ENCODE peak calls at places on chromosomes 13 and 19, in nine cellular contexts. One of them, this sample, is unnamed.

GRCh38 chr13:31162151-31163008 is 676 bp upstream of the HSPH1 start:
- DNase-seq in SK-N-SH: peak
- DNase-seq in hepatocyte: peak
- DNase-seq in OCI-LY7: peak
- DNase-seq in neural progenitor cell: peak
- DNase-seq in PC-3: peak
- DNase-seq in GM23338: peak
- DNase-seq in HCT116: peak
- DNase-seq in GM23248: peak
- DNase-seq in this sample: peak

GRCh38 chr13:40503026-40503425 is 163.4 kb downstream of the FOXO1 start:
- DNase-seq in OCI-LY7: no peak
- DNase-seq in PC-3: no peak
- DNase-seq in HCT116: no peak
- DNase-seq in SK-N-SH: no peak
- DNase-seq in neural progenitor cell: no peak
- DNase-seq in GM23338: no peak
- DNase-seq in GM23248: no peak
- DNase-seq in hepatocyte: no peak
- DNase-seq in this sample: no peak

GRCh38 chr13:47220453-47221150 is 323.7 kb upstream of the HTR2A start:
- DNase-seq in GM23248: no peak
- DNase-seq in GM23338: peak
- DNase-seq in HCT116: no peak
- DNase-seq in neural progenitor cell: no peak
- DNase-seq in PC-3: no peak
- DNase-seq in SK-N-SH: no peak
- DNase-seq in OCI-LY7: no peak
- DNase-seq in hepatocyte: no peak
- DNase-seq in this sample: no peak

GRCh38 chr19:46736544-46737274 is 9.1 kb upstream of the FKRP start:
- DNase-seq in HCT116: no peak
- DNase-seq in SK-N-SH: no peak
- DNase-seq in PC-3: no peak
- DNase-seq in neural progenitor cell: peak
- DNase-seq in hepatocyte: no peak
- DNase-seq in GM23338: no peak
- DNase-seq in OCI-LY7: no peak
- DNase-seq in GM23248: no peak
- DNase-seq in this sample: no peak

GRCh38 chr19:3028305-3029069 is 593 bp downstream of the TLE2 start:
- DNase-seq in OCI-LY7: no peak
- DNase-seq in SK-N-SH: no peak
- DNase-seq in hepatocyte: peak
- DNase-seq in neural progenitor cell: peak
- DNase-seq in GM23248: no peak
- DNase-seq in HCT116: no peak
- DNase-seq in GM23338: peak
- DNase-seq in PC-3: no peak
- DNase-seq in this sample: no peak

GRCh38 chr13:75636339-75637095 is 387 bp downstream of the LMO7 start:
- DNase-seq in SK-N-SH: peak
- DNase-seq in GM23338: peak
- DNase-seq in PC-3: peak
- DNase-seq in neural progenitor cell: peak
- DNase-seq in HCT116: no peak
- DNase-seq in hepatocyte: peak
- DNase-seq in GM23248: peak
- DNase-seq in OCI-LY7: peak
- DNase-seq in this sample: peak

GRCh38 chr13:44903596-44903995 is 85.7 kb downstream of the NUFIP1 start:
- DNase-seq in neural progenitor cell: peak
- DNase-seq in SK-N-SH: no peak
- DNase-seq in hepatocyte: peak
- DNase-seq in GM23338: no peak
- DNase-seq in GM23248: peak
- DNase-seq in HCT116: no peak
- DNase-seq in PC-3: no peak
- DNase-seq in OCI-LY7: no peak
- DNase-seq in this sample: no peak

GRCh38 chr13:40969169-40969901 is 49.8 kb downstream of the ELF1 start:
- DNase-seq in HCT116: no peak
- DNase-seq in SK-N-SH: no peak
- DNase-seq in GM23248: no peak
- DNase-seq in PC-3: no peak
- DNase-seq in OCI-LY7: peak
- DNase-seq in neural progenitor cell: no peak
- DNase-seq in GM23338: no peak
- DNase-seq in hepatocyte: no peak
- DNase-seq in this sample: no peak

GRCh38 chr13:44174769-44175425 is 198.7 kb upstream of the SERP2 start:
- DNase-seq in OCI-LY7: no peak
- DNase-seq in GM23248: peak
- DNase-seq in neural progenitor cell: no peak
- DNase-seq in HCT116: no peak
- DNase-seq in SK-N-SH: no peak
- DNase-seq in hepatocyte: peak
- DNase-seq in GM23338: no peak
- DNase-seq in PC-3: no peak
- DNase-seq in this sample: no peak

GRCh38 chr19:4350726-4351125 is 7.4 kb downstream of the MPND start:
- DNase-seq in neural progenitor cell: no peak
- DNase-seq in HCT116: no peak
- DNase-seq in OCI-LY7: no peak
- DNase-seq in SK-N-SH: no peak
- DNase-seq in PC-3: no peak
- DNase-seq in GM23248: no peak
- DNase-seq in hepatocyte: no peak
- DNase-seq in GM23338: no peak
- DNase-seq in this sample: no peak

GRCh38 chr19:31639306-31639705 is 290.1 kb upstream of the TSHZ3 start:
- DNase-seq in GM23248: no peak
- DNase-seq in GM23338: no peak
- DNase-seq in HCT116: no peak
- DNase-seq in OCI-LY7: no peak
- DNase-seq in neural progenitor cell: no peak
- DNase-seq in SK-N-SH: no peak
- DNase-seq in hepatocyte: no peak
- DNase-seq in PC-3: no peak
- DNase-seq in this sample: no peak

GRCh38 chr13:106354961-106355360 is 180.5 kb downstream of the EFNB2 start:
- DNase-seq in neural progenitor cell: no peak
- DNase-seq in hepatocyte: no peak
- DNase-seq in OCI-LY7: no peak
- DNase-seq in SK-N-SH: no peak
- DNase-seq in GM23248: no peak
- DNase-seq in HCT116: no peak
- DNase-seq in PC-3: no peak
- DNase-seq in GM23338: no peak
- DNase-seq in this sample: no peak

GRCh38 chr19:51750381-51751124 is 1.1 kb downstream of the FPR1 start:
- DNase-seq in PC-3: no peak
- DNase-seq in HCT116: no peak
- DNase-seq in GM23248: peak
- DNase-seq in OCI-LY7: no peak
- DNase-seq in GM23338: no peak
- DNase-seq in hepatocyte: no peak
- DNase-seq in SK-N-SH: no peak
- DNase-seq in neural progenitor cell: no peak
- DNase-seq in this sample: no peak

GRCh38 chr19:45473366-45474190 is 5.8 kb downstream of the FOSB start:
- DNase-seq in PC-3: no peak
- DNase-seq in neural progenitor cell: peak
- DNase-seq in GM23338: peak
- DNase-seq in hepatocyte: peak
- DNase-seq in HCT116: no peak
- DNase-seq in OCI-LY7: no peak
- DNase-seq in GM23248: peak
- DNase-seq in SK-N-SH: no peak
- DNase-seq in this sample: no peak

GRCh38 chr13:98416408-98416807 is 160.5 kb downstream of the STK24 start:
- DNase-seq in GM23338: no peak
- DNase-seq in hepatocyte: peak
- DNase-seq in SK-N-SH: no peak
- DNase-seq in HCT116: no peak
- DNase-seq in neural progenitor cell: no peak
- DNase-seq in OCI-LY7: no peak
- DNase-seq in PC-3: peak
- DNase-seq in GM23248: no peak
- DNase-seq in this sample: no peak

GRCh38 chr13:114095486-114095885 is 36.9 kb downstream of the RASA3 start:
- DNase-seq in HCT116: no peak
- DNase-seq in neural progenitor cell: no peak
- DNase-seq in OCI-LY7: no peak
- DNase-seq in GM23248: no peak
- DNase-seq in hepatocyte: no peak
- DNase-seq in GM23338: no peak
- DNase-seq in PC-3: no peak
- DNase-seq in SK-N-SH: no peak
- DNase-seq in this sample: no peak

GRCh38 chr13:114096031-114096485 is 36.4 kb downstream of the RASA3 start:
- DNase-seq in PC-3: no peak
- DNase-seq in OCI-LY7: no peak
- DNase-seq in GM23338: no peak
- DNase-seq in neural progenitor cell: no peak
- DNase-seq in SK-N-SH: no peak
- DNase-seq in HCT116: no peak
- DNase-seq in hepatocyte: no peak
- DNase-seq in GM23248: no peak
- DNase-seq in this sample: no peak

GRCh38 chr13:114090476-114090875 is 41.9 kb downstream of the RASA3 start:
- DNase-seq in hepatocyte: no peak
- DNase-seq in SK-N-SH: no peak
- DNase-seq in neural progenitor cell: no peak
- DNase-seq in PC-3: no peak
- DNase-seq in GM23248: no peak
- DNase-seq in GM23338: no peak
- DNase-seq in OCI-LY7: no peak
- DNase-seq in HCT116: no peak
- DNase-seq in this sample: no peak

GRCh38 chr13:114092468-114092867 is 40.0 kb downstream of the RASA3 start:
- DNase-seq in HCT116: no peak
- DNase-seq in hepatocyte: no peak
- DNase-seq in GM23248: no peak
- DNase-seq in SK-N-SH: no peak
- DNase-seq in OCI-LY7: no peak
- DNase-seq in neural progenitor cell: no peak
- DNase-seq in GM23338: no peak
- DNase-seq in PC-3: no peak
- DNase-seq in this sample: no peak

DNA sequence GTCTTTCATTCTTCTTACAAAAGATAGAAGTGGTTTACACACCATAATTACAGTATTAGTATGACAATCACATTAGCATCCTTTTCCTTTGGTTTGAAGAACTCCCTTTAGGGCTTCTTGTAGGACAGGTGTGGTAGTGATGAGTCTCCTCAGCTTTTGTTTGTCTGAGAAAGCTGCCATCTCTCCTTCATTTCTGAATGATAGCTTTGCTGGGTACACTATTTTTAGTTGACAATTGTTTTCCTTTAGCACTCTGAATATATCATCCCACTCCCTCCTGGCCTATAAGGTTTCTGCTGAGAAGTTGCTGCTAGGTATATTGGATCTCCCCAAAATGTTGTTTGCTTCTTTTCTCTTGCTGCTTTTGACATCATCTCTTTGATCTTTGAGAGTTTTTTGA is 39.3 kb downstream of the RASA3 start:
- DNase-seq in HCT116: no peak
- DNase-seq in SK-N-SH: no peak
- DNase-seq in OCI-LY7: no peak
- DNase-seq in neural progenitor cell: no peak
- DNase-seq in PC-3: no peak
- DNase-seq in GM23338: no peak
- DNase-seq in GM23248: no peak
- DNase-seq in hepatocyte: no peak
- DNase-seq in this sample: no peak
- TF ChIP-seq EZH2phosphoT487 in HCT116: no peak
- TF ChIP-seq EZH2phosphoT487 in SK-N-SH: no peak
- TF ChIP-seq EZH2phosphoT487 in OCI-LY7: no peak
- TF ChIP-seq EZH2phosphoT487 in neural progenitor cell: no peak
- TF ChIP-seq EZH2phosphoT487 in PC-3: no peak
- TF ChIP-seq EZH2phosphoT487 in GM23338: no peak
- TF ChIP-seq EZH2phosphoT487 in GM23248: no peak
- TF ChIP-seq EZH2phosphoT487 in hepatocyte: no peak
- TF ChIP-seq EZH2phosphoT487 in this sample: no peak

GRCh38 chr19:35862528-35862927 is 5.8 kb downstream of the KIRREL2 start:
- DNase-seq in HCT116: no peak
- DNase-seq in hepatocyte: no peak
- DNase-seq in PC-3: no peak
- DNase-seq in SK-N-SH: no peak
- DNase-seq in GM23338: peak
- DNase-seq in neural progenitor cell: no peak
- DNase-seq in GM23248: no peak
- DNase-seq in OCI-LY7: no peak
- DNase-seq in this sample: no peak
- TF ChIP-seq EZH2phosphoT487 in HCT116: no peak
- TF ChIP-seq EZH2phosphoT487 in hepatocyte: no peak
- TF ChIP-seq EZH2phosphoT487 in PC-3: no peak
- TF ChIP-seq EZH2phosphoT487 in SK-N-SH: no peak
- TF ChIP-seq EZH2phosphoT487 in GM23338: no peak
- TF ChIP-seq EZH2phosphoT487 in neural progenitor cell: no peak
- TF ChIP-seq EZH2phosphoT487 in GM23248: no peak
- TF ChIP-seq EZH2phosphoT487 in OCI-LY7: no peak
- TF ChIP-seq EZH2phosphoT487 in this sample: no peak

DNA sequence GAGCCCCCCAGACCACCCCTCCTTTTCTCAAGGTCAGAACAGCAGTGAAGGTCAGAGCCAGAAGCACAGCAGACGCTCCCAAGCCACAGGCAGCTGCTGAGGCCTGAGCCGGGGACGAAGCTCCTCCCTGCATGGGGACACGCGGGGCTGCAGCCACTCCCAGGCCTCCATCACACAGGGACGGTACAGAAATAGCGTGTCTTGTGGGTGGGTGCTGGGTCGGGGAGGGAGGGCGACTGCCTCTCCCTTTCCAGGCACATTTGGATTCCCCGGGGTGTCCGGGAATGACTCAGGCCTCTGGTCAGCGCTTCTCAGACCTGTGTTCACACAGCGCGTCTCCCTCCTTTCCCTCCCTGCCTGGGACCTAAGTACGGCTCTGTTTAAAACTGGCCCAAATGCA is 33.2 kb downstream of the RASA3 start:
- DNase-seq in HCT116: peak
- DNase-seq in GM23338: no peak
- DNase-seq in PC-3: peak
- DNase-seq in SK-N-SH: peak
- DNase-seq in OCI-LY7: no peak
- DNase-seq in neural progenitor cell: peak
- DNase-seq in hepatocyte: peak
- DNase-seq in GM23248: peak
- DNase-seq in this sample: peak
- TF ChIP-seq EZH2phosphoT487 in HCT116: no peak
- TF ChIP-seq EZH2phosphoT487 in GM23338: no peak
- TF ChIP-seq EZH2phosphoT487 in PC-3: no peak
- TF ChIP-seq EZH2phosphoT487 in SK-N-SH: no peak
- TF ChIP-seq EZH2phosphoT487 in OCI-LY7: no peak
- TF ChIP-seq EZH2phosphoT487 in neural progenitor cell: no peak
- TF ChIP-seq EZH2phosphoT487 in hepatocyte: no peak
- TF ChIP-seq EZH2phosphoT487 in GM23248: no peak
- TF ChIP-seq EZH2phosphoT487 in this sample: no peak

GRCh38 chr19:33376423-33376822 is 2.9 kb downstream of the CEBPG start:
- DNase-seq in HCT116: peak
- DNase-seq in PC-3: peak
- DNase-seq in SK-N-SH: no peak
- DNase-seq in OCI-LY7: no peak
- DNase-seq in neural progenitor cell: no peak
- DNase-seq in GM23248: peak
- DNase-seq in hepatocyte: peak
- DNase-seq in GM23338: no peak
- DNase-seq in this sample: no peak
- TF ChIP-seq EZH2phosphoT487 in HCT116: no peak
- TF ChIP-seq EZH2phosphoT487 in PC-3: no peak
- TF ChIP-seq EZH2phosphoT487 in SK-N-SH: no peak
- TF ChIP-seq EZH2phosphoT487 in OCI-LY7: no peak
- TF ChIP-seq EZH2phosphoT487 in neural progenitor cell: no peak
- TF ChIP-seq EZH2phosphoT487 in GM23248: no peak
- TF ChIP-seq EZH2phosphoT487 in hepatocyte: no peak
- TF ChIP-seq EZH2phosphoT487 in GM23338: no peak
- TF ChIP-seq EZH2phosphoT487 in this sample: no peak

This sample was measured in MM.1S.